ENCODE peak calls at places on chromosomes 12 and 14, in five cellular contexts. One of them, this sample, is unnamed.

GRCh38 chr12:121001060-121001459 is 15.2 kb downstream of the C12orf43 start:
- DNase-seq in uterus: no peak
- DNase-seq in progenitor cell of endocrine pancreas: no peak
- DNase-seq in GM10248: no peak
- DNase-seq in OCI-LY7: no peak
- DNase-seq in this sample: no peak

GRCh38 chr12:97716356-97716755 is 253.8 kb downstream of the RMST start:
- DNase-seq in uterus: no peak
- DNase-seq in GM10248: no peak
- DNase-seq in OCI-LY7: peak; percentile 8
- DNase-seq in progenitor cell of endocrine pancreas: no peak
- DNase-seq in this sample: no peak

GRCh38 chr12:71684081-71684480 is 1.8 kb upstream of the TMEM19 start:
- DNase-seq in GM10248: no peak
- DNase-seq in uterus: no peak
- DNase-seq in OCI-LY7: no peak
- DNase-seq in progenitor cell of endocrine pancreas: no peak
- DNase-seq in this sample: no peak

GRCh38 chr12:91893476-91893875 is 252.2 kb downstream of the BTG1 start:
- DNase-seq in uterus: no peak
- DNase-seq in OCI-LY7: no peak
- DNase-seq in GM10248: no peak
- DNase-seq in progenitor cell of endocrine pancreas: no peak
- DNase-seq in this sample: no peak

GRCh38 chr12:53872367-53872766 is 66.3 kb upstream of the HOXC13 start:
- DNase-seq in progenitor cell of endocrine pancreas: no peak
- DNase-seq in GM10248: no peak
- DNase-seq in uterus: no peak
- DNase-seq in OCI-LY7: no peak
- DNase-seq in this sample: no peak

GRCh38 chr14:88454886-88455285 is 69.4 kb downstream of the SPATA7 start:
- DNase-seq in GM10248: no peak
- DNase-seq in OCI-LY7: no peak
- DNase-seq in uterus: no peak
- DNase-seq in progenitor cell of endocrine pancreas: no peak
- DNase-seq in this sample: no peak

GRCh38 chr14:103393687-103394626 is 8.7 kb downstream of the MARK3 start:
- DNase-seq in OCI-LY7: peak; percentile 44
- DNase-seq in GM10248: no peak
- DNase-seq in progenitor cell of endocrine pancreas: no peak
- DNase-seq in uterus: no peak
- DNase-seq in this sample: no peak

GRCh38 chr14:74882103-74882920 is 596 bp downstream of the DLST start:
- DNase-seq in progenitor cell of endocrine pancreas: no peak
- DNase-seq in uterus: peak; percentile 33
- DNase-seq in GM10248: no peak
- DNase-seq in OCI-LY7: peak; percentile 70
- DNase-seq in this sample: no peak

GRCh38 chr14:99129211-99129696 is 142.7 kb downstream of the BCL11B start:
- DNase-seq in GM10248: no peak
- DNase-seq in uterus: no peak
- DNase-seq in OCI-LY7: no peak
- DNase-seq in progenitor cell of endocrine pancreas: no peak
- DNase-seq in this sample: no peak

GRCh38 chr14:66477567-66477966 is 8.6 kb upstream of the CCDC196 start:
- DNase-seq in uterus: no peak
- DNase-seq in OCI-LY7: no peak
- DNase-seq in progenitor cell of endocrine pancreas: no peak
- DNase-seq in GM10248: no peak
- DNase-seq in this sample: no peak

GRCh38 chr12:54231236-54231635 is 42.5 kb upstream of the SMUG1 start:
- DNase-seq in GM10248: no peak
- DNase-seq in progenitor cell of endocrine pancreas: no peak
- DNase-seq in OCI-LY7: no peak
- DNase-seq in uterus: no peak
- DNase-seq in this sample: no peak

GRCh38 chr14:97177016-97177415 is 379.8 kb downstream of the VRK1 start:
- DNase-seq in progenitor cell of endocrine pancreas: no peak
- DNase-seq in uterus: no peak
- DNase-seq in GM10248: no peak
- DNase-seq in OCI-LY7: peak; percentile 21
- DNase-seq in this sample: no peak

GRCh38 chr14:31391977-31392503 is 28.3 kb downstream of the HEATR5A start:
- DNase-seq in uterus: no peak
- DNase-seq in OCI-LY7: no peak
- DNase-seq in progenitor cell of endocrine pancreas: no peak
- DNase-seq in GM10248: no peak
- DNase-seq in this sample: no peak

GRCh38 chr12:49058366-49059062 is 2.1 kb downstream of the KMT2D start:
- DNase-seq in uterus: no peak
- DNase-seq in GM10248: no peak
- DNase-seq in OCI-LY7: no peak
- DNase-seq in progenitor cell of endocrine pancreas: no peak
- DNase-seq in this sample: no peak

GRCh38 chr12:45914090-45914489 is 76.3 kb downstream of the SCAF11 start:
- DNase-seq in uterus: no peak
- DNase-seq in OCI-LY7: no peak
- DNase-seq in progenitor cell of endocrine pancreas: no peak
- DNase-seq in GM10248: peak; percentile 24
- DNase-seq in this sample: no peak

GRCh38 chr12:54977155-54977554 is 7.4 kb downstream of the TESPA1 start:
- DNase-seq in GM10248: no peak
- DNase-seq in OCI-LY7: no peak
- DNase-seq in progenitor cell of endocrine pancreas: no peak
- DNase-seq in uterus: no peak
- DNase-seq in this sample: no peak

GRCh38 chr14:104773505-104774452 is 20.8 kb downstream of the SIVA1 start:
- DNase-seq in uterus: no peak
- DNase-seq in GM10248: no peak
- DNase-seq in progenitor cell of endocrine pancreas: no peak
- DNase-seq in OCI-LY7: no peak
- DNase-seq in this sample: no peak

GRCh38 chr12:52346596-52346995 is 20.7 kb downstream of the KRT85 start:
- DNase-seq in uterus: no peak
- DNase-seq in OCI-LY7: no peak
- DNase-seq in progenitor cell of endocrine pancreas: no peak
- DNase-seq in GM10248: no peak
- DNase-seq in this sample: no peak

GRCh38 chr14:74412753-74413152 is 13.3 kb downstream of the SYNDIG1L start:
- DNase-seq in progenitor cell of endocrine pancreas: no peak
- DNase-seq in GM10248: no peak
- DNase-seq in OCI-LY7: no peak
- DNase-seq in uterus: no peak
- DNase-seq in this sample: no peak

GRCh38 chr14:69625299-69626131 is 14.1 kb downstream of the SUSD6 start:
- DNase-seq in GM10248: peak; percentile 70
- DNase-seq in OCI-LY7: peak; percentile 72
- DNase-seq in progenitor cell of endocrine pancreas: no peak
- DNase-seq in uterus: peak; percentile 25
- DNase-seq in this sample: no peak

GRCh38 chr14:100054553-100055075 is 10.6 kb upstream of the EVL start:
- DNase-seq in uterus: no peak
- DNase-seq in progenitor cell of endocrine pancreas: no peak
- DNase-seq in GM10248: no peak
- DNase-seq in OCI-LY7: no peak
- DNase-seq in this sample: no peak

GRCh38 chr12:67431436-67432049 is 162.4 kb downstream of the CAND1 start:
- DNase-seq in progenitor cell of endocrine pancreas: no peak
- DNase-seq in OCI-LY7: no peak
- DNase-seq in GM10248: no peak
- DNase-seq in uterus: no peak
- DNase-seq in this sample: no peak

GRCh38 chr12:111775205-111776193 is 8.8 kb downstream of the ALDH2 start:
- DNase-seq in progenitor cell of endocrine pancreas: no peak
- DNase-seq in GM10248: peak; percentile 83
- DNase-seq in OCI-LY7: peak; percentile 80
- DNase-seq in uterus: peak; percentile 82
- DNase-seq in this sample: no peak

GRCh38 chr14:34363733-34364134 is 98.3 kb downstream of the SPTSSA start:
- DNase-seq in OCI-LY7: no peak
- DNase-seq in progenitor cell of endocrine pancreas: no peak
- DNase-seq in GM10248: no peak
- DNase-seq in uterus: no peak
- DNase-seq in this sample: no peak

GRCh38 chr14:34368115-34368970 is 93.7 kb downstream of the SPTSSA start:
- DNase-seq in uterus: no peak
- DNase-seq in OCI-LY7: no peak
- DNase-seq in GM10248: no peak
- DNase-seq in progenitor cell of endocrine pancreas: no peak
- DNase-seq in this sample: no peak

GRCh38 chr14:34364201-34364600 is 97.8 kb downstream of the SPTSSA start:
- DNase-seq in uterus: no peak
- DNase-seq in progenitor cell of endocrine pancreas: no peak
- DNase-seq in GM10248: no peak
- DNase-seq in OCI-LY7: no peak
- DNase-seq in this sample: no peak

GRCh38 chr14:34362625-34363251 is 99.3 kb downstream of the SPTSSA start:
- DNase-seq in GM10248: no peak
- DNase-seq in progenitor cell of endocrine pancreas: no peak
- DNase-seq in uterus: no peak
- DNase-seq in OCI-LY7: no peak
- DNase-seq in this sample: no peak

GRCh38 chr14:34365309-34365915 is 96.6 kb downstream of the SPTSSA start:
- DNase-seq in GM10248: no peak
- DNase-seq in progenitor cell of endocrine pancreas: no peak
- DNase-seq in OCI-LY7: no peak
- DNase-seq in uterus: no peak
- DNase-seq in this sample: no peak
- TF ChIP-seq CTCF in GM10248: peak; percentile 8
- TF ChIP-seq CTCF in progenitor cell of endocrine pancreas: no peak
- TF ChIP-seq CTCF in OCI-LY7: no peak
- TF ChIP-seq CTCF in uterus: no peak
- TF ChIP-seq CTCF in this sample: peak; percentile 40

GRCh38 chr12:83784298-83784890 is 1097.7 kb downstream of the TMTC2 start:
- DNase-seq in GM10248: no peak
- DNase-seq in progenitor cell of endocrine pancreas: no peak
- DNase-seq in OCI-LY7: no peak
- DNase-seq in uterus: no peak
- DNase-seq in this sample: no peak
- TF ChIP-seq CTCF in GM10248: no peak
- TF ChIP-seq CTCF in progenitor cell of endocrine pancreas: no peak
- TF ChIP-seq CTCF in OCI-LY7: no peak
- TF ChIP-seq CTCF in uterus: no peak
- TF ChIP-seq CTCF in this sample: no peak

GRCh38 chr14:59150990-59151389 is 37.5 kb upstream of the DAAM1 start:
- DNase-seq in progenitor cell of endocrine pancreas: no peak
- DNase-seq in OCI-LY7: peak; percentile 82
- DNase-seq in GM10248: peak; percentile 29
- DNase-seq in uterus: no peak
- DNase-seq in this sample: no peak

GRCh38 chr14:59155886-59156285 is 32.6 kb upstream of the DAAM1 start:
- DNase-seq in GM10248: no peak
- DNase-seq in OCI-LY7: no peak
- DNase-seq in uterus: no peak
- DNase-seq in progenitor cell of endocrine pancreas: no peak
- DNase-seq in this sample: no peak

GRCh38 chr14:59148334-59148900 is 40.0 kb upstream of the DAAM1 start:
- DNase-seq in GM10248: peak; percentile 23
- DNase-seq in OCI-LY7: peak; percentile 84
- DNase-seq in uterus: no peak
- DNase-seq in progenitor cell of endocrine pancreas: no peak
- DNase-seq in this sample: no peak

GRCh38 chr14:59159169-59159568 is 29.3 kb upstream of the DAAM1 start:
- DNase-seq in OCI-LY7: no peak
- DNase-seq in progenitor cell of endocrine pancreas: no peak
- DNase-seq in GM10248: no peak
- DNase-seq in uterus: no peak
- DNase-seq in this sample: no peak

DNA sequence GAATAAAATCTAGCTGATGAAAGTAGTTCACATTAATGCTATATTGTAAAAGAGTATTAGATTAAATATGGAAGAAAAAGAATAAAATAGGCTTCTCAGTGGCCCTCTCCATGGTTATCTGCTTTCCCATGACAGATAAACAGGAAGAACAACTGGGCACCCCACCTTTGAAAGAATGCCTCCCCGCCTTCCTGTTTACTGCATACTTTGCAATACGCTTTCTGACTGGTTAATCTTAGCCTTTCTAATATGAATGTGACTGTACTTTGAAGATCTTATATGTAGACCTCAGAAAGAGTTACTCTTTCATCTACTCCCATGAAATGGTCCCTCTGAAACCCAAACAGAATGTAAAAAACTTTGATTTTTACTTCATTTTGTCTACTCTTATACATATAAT is 34.1 kb upstream of the DAAM1 start:
- DNase-seq in uterus: no peak
- DNase-seq in GM10248: no peak
- DNase-seq in progenitor cell of endocrine pancreas: no peak
- DNase-seq in OCI-LY7: no peak
- DNase-seq in this sample: no peak
- TF ChIP-seq CTCF in uterus: no peak
- TF ChIP-seq CTCF in GM10248: no peak
- TF ChIP-seq CTCF in progenitor cell of endocrine pancreas: no peak
- TF ChIP-seq CTCF in OCI-LY7: no peak
- TF ChIP-seq CTCF in this sample: no peak

DNA sequence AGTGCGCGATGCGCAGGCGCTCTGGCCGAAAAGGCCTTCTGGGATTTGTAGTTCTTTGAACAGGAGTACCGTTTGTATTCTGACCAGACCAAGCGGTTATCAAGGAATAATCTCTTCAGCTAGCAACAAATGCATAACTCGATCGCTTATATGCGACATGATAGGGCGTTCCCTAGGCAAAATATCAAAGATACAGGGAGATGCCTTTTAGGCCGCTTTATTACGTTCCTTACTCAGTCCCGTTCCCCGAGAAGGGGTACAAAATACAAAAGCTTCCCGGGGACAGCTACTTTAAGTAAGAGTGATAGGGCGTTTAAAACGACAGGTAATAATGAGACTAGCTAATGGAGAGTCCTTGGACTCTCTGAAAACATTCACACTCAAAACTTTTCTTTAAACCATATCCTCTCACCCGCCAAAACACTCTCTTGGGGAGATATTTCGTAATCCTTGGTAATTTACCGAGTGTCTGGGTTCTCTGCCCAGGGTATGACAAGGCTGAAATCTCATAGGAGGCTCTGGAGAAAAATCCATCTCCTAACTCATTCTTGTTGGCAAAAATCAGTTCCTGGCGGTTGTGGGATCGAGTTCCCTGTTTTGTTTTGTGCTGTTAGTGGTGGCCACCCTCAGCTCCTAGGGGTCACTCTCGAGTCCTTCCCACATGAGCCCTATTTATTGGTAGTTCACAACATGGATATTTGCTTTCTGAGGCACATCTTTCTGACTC is 412 bp upstream of the SNW1 start:
- DNase-seq in OCI-LY7: peak; percentile 19
- DNase-seq in progenitor cell of endocrine pancreas: no peak
- DNase-seq in GM10248: no peak
- DNase-seq in uterus: peak; percentile 40
- DNase-seq in this sample: peak; percentile 12
- TF ChIP-seq CTCF in OCI-LY7: peak; percentile 64
- TF ChIP-seq CTCF in progenitor cell of endocrine pancreas: peak; percentile 28
- TF ChIP-seq CTCF in GM10248: peak; percentile 36
- TF ChIP-seq CTCF in uterus: no peak
- TF ChIP-seq CTCF in this sample: peak; percentile 37